ENCODE peak calls at places on chromosomes 12 and 14, in five cellular contexts. F is AG04450, X is GM04504, S is OCI-LY7, B is astrocyte. V is an unnamed sample.

GRCh38 chr14:101587403-101587998 is 26.2 kb downstream of the DIO3 start:
- DNase-seq in F (no peak), X (no peak), S (no peak), B (no peak), V (no peak)

GRCh38 chr12:65853489-65854157 is 29.3 kb downstream of the HMGA2 start:
- DNase-seq in F (no peak), X (peak), S (no peak), B (peak), V (no peak)

GRCh38 chr12:49809369-49810158 is 18.6 kb downstream of the NCKAP5L start:
- DNase-seq in F (no peak), X (no peak), S (no peak), B (peak), V (no peak)

GRCh38 chr12:117038023-117038680 is 61.1 kb downstream of the TESC start:
- DNase-seq in F (no peak), X (no peak), S (no peak), B (no peak), V (no peak)

GRCh38 chr12:109448707-109449390 is 28.3 kb downstream of the KCTD10 start:
- DNase-seq in F (no peak), X (no peak), S (no peak), B (no peak), V (no peak)

GRCh38 chr12:124921200-124922008 is 7.0 kb upstream of the UBC start:
- DNase-seq in F (no peak), X (no peak), S (peak), B (peak), V (no peak)

GRCh38 chr14:27672047-27672446 is 1074.2 kb upstream of the NOVA1 start:
- DNase-seq in F (no peak), X (no peak), S (no peak), B (peak), V (no peak)

GRCh38 chr14:39102265-39102968 is 618 bp downstream of the SEC23A start:
- DNase-seq in F (no peak), X (peak), S (no peak), B (peak), V (peak)

GRCh38 chr14:94480809-94481208 is 4.8 kb upstream of the SERPINA9 start:
- DNase-seq in F (no peak), X (no peak), S (no peak), B (peak), V (no peak)